ENCODE peak calls at places on chromosomes 2 and 18, in five cellular contexts. X, R, H, B and P are unnamed samples.

GRCh38 chr18:3319399-3319798 is 57.5 kb downstream of the MYL12B start:
- DNase-seq in X (no peak), R (no peak), H (no peak), B (no peak), P (no peak)

GRCh38 chr18:62723666-62724281 is 8.4 kb downstream of the PHLPP1 start:
- DNase-seq in X (no peak), R (no peak), H (no peak), B (no peak), P (no peak)

GRCh38 chr2:118122768-118123335 is 34.6 kb downstream of the INSIG2 start:
- DNase-seq in X (no peak), R (peak; percentile 12), H (no peak), B (no peak), P (no peak)

GRCh38 chr2:98471402-98472131 is 26.9 kb downstream of the INPP4A start:
- DNase-seq in X (no peak), R (no peak), H (no peak), B (peak; percentile 15), P (no peak)

GRCh38 chr2:118539290-118539689 is 308.2 kb downstream of the EN1 start:
- DNase-seq in X (peak; percentile 34), R (peak; percentile 25), H (peak; percentile 45), B (no peak), P (no peak)

GRCh38 chr2:236173734-236174607 is 5.8 kb upstream of the GBX2 start:
- DNase-seq in X (no peak), R (no peak), H (no peak), B (no peak), P (no peak)

GRCh38 chr2:150482667-150483260 is 4.7 kb downstream of the RND3 start:
- DNase-seq in X (peak; percentile 18), R (no peak), H (no peak), B (no peak), P (no peak)

GRCh38 chr2:215970425-215970824 is 42.9 kb downstream of the MREG start:
- DNase-seq in X (peak; percentile 77), R (no peak), H (no peak), B (no peak), P (no peak)

GRCh38 chr2:230700447-230700846 is 12.2 kb upstream of the CAB39 start:
- DNase-seq in X (no peak), R (peak; percentile 61), H (no peak), B (no peak), P (no peak)

GRCh38 chr2:102010767-102011351 is 19.1 kb downstream of the IL1R2 start:
- DNase-seq in X (no peak), R (no peak), H (no peak), B (no peak), P (no peak)

GRCh38 chr2:131155208-131155855 is 50.2 kb downstream of the PLEKHB2 start:
- DNase-seq in X (no peak), R (no peak), H (no peak), B (no peak), P (no peak)

GRCh38 chr2:185201063-185201462 is 537.5 kb upstream of the FSIP2 start:
- DNase-seq in X (no peak), R (no peak), H (no peak), B (no peak), P (no peak)

GRCh38 chr2:9002637-9003365 is 683 bp downstream of the MBOAT2 start:
- DNase-seq in X (no peak), R (peak; percentile 26), H (peak; percentile 13), B (no peak), P (peak; percentile 61)

GRCh38 chr2:181250691-181251090 is 206.5 kb upstream of the ITGA4 start:
- DNase-seq in X (no peak), R (peak; percentile 58), H (no peak), B (no peak), P (no peak)

GRCh38 chr18:48194787-48195186 is 214.4 kb downstream of the ZBTB7C start:
- DNase-seq in X (no peak), R (no peak), H (no peak), B (no peak), P (no peak)

GRCh38 chr2:190362894-190363293 is 19.5 kb downstream of the INPP1 start:
- DNase-seq in X (no peak), R (no peak), H (no peak), B (no peak), P (no peak)

GRCh38 chr2:54015809-54016703 is 45.3 kb upstream of the PSME4 start:
- DNase-seq in X (peak; percentile 88), R (no peak), H (no peak), B (no peak), P (no peak)

GRCh38 chr18:28834889-28835288 is 658.0 kb upstream of the CDH2 start:
- DNase-seq in X (peak; percentile 57), R (no peak), H (no peak), B (no peak), P (no peak)

GRCh38 chr2:1306029-1306686 is 107.1 kb upstream of the TPO start:
- DNase-seq in X (no peak), R (no peak), H (no peak), B (no peak), P (no peak)

GRCh38 chr2:172783091-172783898 is 47.6 kb downstream of the RAPGEF4 start:
- DNase-seq in X (peak; percentile 94), R (peak; percentile 51), H (no peak), B (no peak), P (no peak)

DNA sequence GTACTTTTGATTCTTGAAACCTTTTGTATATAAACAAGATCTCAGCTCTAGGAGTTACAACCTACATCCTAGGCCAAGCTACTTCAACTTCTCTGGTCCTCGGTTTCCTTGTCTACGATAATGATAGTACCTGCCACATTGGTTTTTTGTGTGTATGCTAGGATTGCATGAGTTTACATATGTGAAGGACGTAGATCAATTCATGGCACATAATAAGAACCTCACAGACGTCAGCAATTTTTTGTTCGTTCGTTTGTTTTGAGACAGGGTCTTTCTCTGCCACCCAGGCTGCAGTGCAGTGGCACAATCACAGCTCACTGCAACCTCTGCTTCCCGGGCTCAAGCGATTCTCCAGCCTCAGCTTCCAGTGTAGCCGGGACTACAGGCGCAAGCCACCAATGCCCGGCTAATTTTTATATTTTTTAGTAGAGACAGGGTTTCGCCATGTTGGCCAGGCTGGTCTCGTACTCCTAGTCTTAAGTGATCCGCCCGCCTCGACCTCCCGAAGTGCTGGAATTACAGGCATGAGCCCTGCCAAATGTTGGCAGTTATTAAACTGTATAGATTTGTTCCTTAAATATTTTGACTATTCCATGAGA is 716 bp upstream of the SLC35F5 start:
- DNase-seq in X (no peak), R (no peak), H (peak; percentile 22), B (no peak), P (no peak)
- TF ChIP-seq POLR2A in X (no peak), R (no peak), H (no peak), B (no peak), P (no peak)

GRCh38 chr2:77487074-77487803 is 34.9 kb downstream of the LRRTM4 start:
- DNase-seq in X (no peak), R (no peak), H (no peak), B (no peak), P (no peak)
- TF ChIP-seq POLR2A in X (no peak), R (no peak), H (no peak), B (no peak), P (no peak)

GRCh38 chr2:62529758-62530157 is 23.8 kb upstream of the TMEM17 start:
- DNase-seq in X (no peak), R (no peak), H (no peak), B (no peak), P (no peak)

GRCh38 chr2:62526531-62527381 is 20.8 kb upstream of the TMEM17 start:
- DNase-seq in X (no peak), R (no peak), H (no peak), B (no peak), P (no peak)

GRCh38 chr2:62536873-62537547 is 31.0 kb upstream of the TMEM17 start:
- DNase-seq in X (no peak), R (no peak), H (no peak), B (no peak), P (no peak)

GRCh38 chr2:62527478-62528210 is 21.6 kb upstream of the TMEM17 start:
- DNase-seq in X (no peak), R (no peak), H (no peak), B (no peak), P (no peak)

GRCh38 chr2:62531594-62531993 is 25.6 kb upstream of the TMEM17 start:
- DNase-seq in X (no peak), R (no peak), H (no peak), B (no peak), P (no peak)
- TF ChIP-seq POLR2A in X (no peak), R (no peak), H (no peak), B (no peak), P (no peak)

GRCh38 chr2:29226375-29226774 is 111.2 kb downstream of the CLIP4 start:
- DNase-seq in X (no peak), R (no peak), H (no peak), B (no peak), P (no peak)

GRCh38 chr2:29229640-29230039 is 114.4 kb downstream of the CLIP4 start:
- DNase-seq in X (no peak), R (no peak), H (no peak), B (no peak), P (no peak)

GRCh38 chr2:29228276-29228675 is 113.1 kb downstream of the CLIP4 start:
- DNase-seq in X (peak; percentile 30), R (no peak), H (no peak), B (no peak), P (no peak)

GRCh38 chr2:29226808-29227207 is 111.6 kb downstream of the CLIP4 start:
- DNase-seq in X (no peak), R (no peak), H (no peak), B (no peak), P (no peak)

GRCh38 chr2:29228947-29229346 is 113.7 kb downstream of the CLIP4 start:
- DNase-seq in X (no peak), R (no peak), H (no peak), B (no peak), P (no peak)
- TF ChIP-seq POLR2A in X (no peak), R (no peak), H (no peak), B (no peak), P (no peak)

GRCh38 chr2:202604699-202605098 is 30.1 kb upstream of the FAM117B start:
- DNase-seq in X (peak; percentile 38), R (no peak), H (no peak), B (no peak), P (no peak)
- TF ChIP-seq POLR2A in X (no peak), R (no peak), H (no peak), B (no peak), P (no peak)